ENCODE peak calls at places on chromosomes 13 and 19, in five cellular contexts. One of them, this sample, is unnamed.

GRCh38 chr13:100694722-100695644 is 20.4 kb upstream of the TMTC4 start:
- DNase-seq in H1: peak; percentile 53
- DNase-seq in HepG2: peak; percentile 55
- DNase-seq in K562: peak; percentile 74
- DNase-seq in GM12878: no peak
- DNase-seq in this sample: peak; percentile 87

GRCh38 chr19:30896551-30896950 is 452.7 kb downstream of the TSHZ3 start:
- DNase-seq in H1: no peak
- DNase-seq in HepG2: no peak
- DNase-seq in K562: no peak
- DNase-seq in GM12878: no peak
- DNase-seq in this sample: peak; percentile 65

GRCh38 chr13:109922518-109922917 is 136.1 kb upstream of the IRS2 start:
- DNase-seq in H1: no peak
- DNase-seq in HepG2: no peak
- DNase-seq in K562: no peak
- DNase-seq in GM12878: no peak
- DNase-seq in this sample: no peak

GRCh38 chr19:8459520-8460260 is 14.9 kb downstream of the HNRNPM start:
- DNase-seq in H1: no peak
- DNase-seq in HepG2: peak; percentile 29
- DNase-seq in K562: no peak
- DNase-seq in GM12878: no peak
- DNase-seq in this sample: no peak

GRCh38 chr19:4316940-4317339 is 12.5 kb downstream of the FSD1 start:
- DNase-seq in H1: no peak
- DNase-seq in HepG2: no peak
- DNase-seq in K562: no peak
- DNase-seq in GM12878: no peak
- DNase-seq in this sample: no peak

GRCh38 chr13:28819046-28819747 is 942 bp upstream of the MTUS2 start:
- DNase-seq in H1: no peak
- DNase-seq in HepG2: no peak
- DNase-seq in K562: no peak
- DNase-seq in GM12878: no peak
- DNase-seq in this sample: peak; percentile 73

GRCh38 chr19:49685845-49686332 is 3.5 kb upstream of the ADM5 start:
- DNase-seq in H1: no peak
- DNase-seq in HepG2: no peak
- DNase-seq in K562: no peak
- DNase-seq in GM12878: no peak
- DNase-seq in this sample: no peak

GRCh38 chr19:660793-661426 is 2.1 kb downstream of the RNF126 start:
- DNase-seq in H1: no peak
- DNase-seq in HepG2: peak; percentile 95
- DNase-seq in K562: no peak
- DNase-seq in GM12878: no peak
- DNase-seq in this sample: no peak

GRCh38 chr19:15782211-15782610 is 5.2 kb upstream of the OR10H5 start:
- DNase-seq in H1: no peak
- DNase-seq in HepG2: no peak
- DNase-seq in K562: no peak
- DNase-seq in GM12878: no peak
- DNase-seq in this sample: no peak

GRCh38 chr19:4277051-4277700 is 1.9 kb upstream of the SHD start:
- DNase-seq in H1: no peak
- DNase-seq in HepG2: no peak
- DNase-seq in K562: peak; percentile 24
- DNase-seq in GM12878: no peak
- DNase-seq in this sample: peak; percentile 35

GRCh38 chr13:50589139-50589538 is 254.4 kb downstream of the DLEU7 start:
- DNase-seq in H1: no peak
- DNase-seq in HepG2: no peak
- DNase-seq in K562: no peak
- DNase-seq in GM12878: no peak
- DNase-seq in this sample: no peak

GRCh38 chr13:45847554-45848224 is 3.9 kb downstream of the SIAH3 start:
- DNase-seq in H1: no peak
- DNase-seq in HepG2: no peak
- DNase-seq in K562: no peak
- DNase-seq in GM12878: no peak
- DNase-seq in this sample: no peak

GRCh38 chr13:47846886-47847285 is 154.2 kb downstream of the SUCLA2 start:
- DNase-seq in H1: no peak
- DNase-seq in HepG2: no peak
- DNase-seq in K562: no peak
- DNase-seq in GM12878: no peak
- DNase-seq in this sample: no peak

GRCh38 chr19:42250666-42251531 is 4.0 kb downstream of the ERF start:
- DNase-seq in H1: no peak
- DNase-seq in HepG2: no peak
- DNase-seq in K562: no peak
- DNase-seq in GM12878: no peak
- DNase-seq in this sample: no peak

GRCh38 chr13:37058801-37059135 is 720 bp downstream of the SUPT20H start:
- DNase-seq in H1: no peak
- DNase-seq in HepG2: no peak
- DNase-seq in K562: peak; percentile 18
- DNase-seq in GM12878: peak; percentile 7
- DNase-seq in this sample: peak; percentile 40

GRCh38 chr13:28441533-28441928 is 53.4 kb downstream of the FLT1 start:
- DNase-seq in H1: no peak
- DNase-seq in HepG2: no peak
- DNase-seq in K562: no peak
- DNase-seq in GM12878: no peak
- DNase-seq in this sample: no peak

DNA sequence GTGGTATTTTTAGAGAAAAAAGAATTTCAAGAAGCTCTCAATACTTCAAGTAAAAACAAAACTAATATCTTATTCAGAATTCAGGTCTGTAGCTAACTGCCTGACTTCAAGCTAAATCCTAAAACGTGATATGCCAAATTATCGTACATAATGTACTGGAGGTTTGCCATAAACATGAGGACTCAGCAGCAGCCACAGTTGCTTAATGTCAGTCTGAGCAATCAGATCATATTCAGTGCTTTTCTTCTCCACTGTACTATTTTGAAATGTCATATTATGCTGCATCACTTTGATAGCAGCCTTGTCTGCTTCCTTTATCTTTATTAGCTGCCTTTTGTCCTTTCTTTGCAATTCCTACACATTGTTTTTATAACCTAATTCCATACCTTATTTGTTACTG is 265.1 kb upstream of the EDNRB start:
- DNase-seq in H1: no peak
- DNase-seq in HepG2: no peak
- DNase-seq in K562: no peak
- DNase-seq in GM12878: no peak
- DNase-seq in this sample: no peak
- H3K27ac ChIP-seq in H1: no peak overlapping the region
- H3K27ac ChIP-seq in HepG2: no peak overlapping the region
- H3K27ac ChIP-seq in K562: no peak overlapping the region
- H3K27ac ChIP-seq in GM12878: no peak overlapping the region
- H3K27ac ChIP-seq in this sample: no peak overlapping the region

DNA sequence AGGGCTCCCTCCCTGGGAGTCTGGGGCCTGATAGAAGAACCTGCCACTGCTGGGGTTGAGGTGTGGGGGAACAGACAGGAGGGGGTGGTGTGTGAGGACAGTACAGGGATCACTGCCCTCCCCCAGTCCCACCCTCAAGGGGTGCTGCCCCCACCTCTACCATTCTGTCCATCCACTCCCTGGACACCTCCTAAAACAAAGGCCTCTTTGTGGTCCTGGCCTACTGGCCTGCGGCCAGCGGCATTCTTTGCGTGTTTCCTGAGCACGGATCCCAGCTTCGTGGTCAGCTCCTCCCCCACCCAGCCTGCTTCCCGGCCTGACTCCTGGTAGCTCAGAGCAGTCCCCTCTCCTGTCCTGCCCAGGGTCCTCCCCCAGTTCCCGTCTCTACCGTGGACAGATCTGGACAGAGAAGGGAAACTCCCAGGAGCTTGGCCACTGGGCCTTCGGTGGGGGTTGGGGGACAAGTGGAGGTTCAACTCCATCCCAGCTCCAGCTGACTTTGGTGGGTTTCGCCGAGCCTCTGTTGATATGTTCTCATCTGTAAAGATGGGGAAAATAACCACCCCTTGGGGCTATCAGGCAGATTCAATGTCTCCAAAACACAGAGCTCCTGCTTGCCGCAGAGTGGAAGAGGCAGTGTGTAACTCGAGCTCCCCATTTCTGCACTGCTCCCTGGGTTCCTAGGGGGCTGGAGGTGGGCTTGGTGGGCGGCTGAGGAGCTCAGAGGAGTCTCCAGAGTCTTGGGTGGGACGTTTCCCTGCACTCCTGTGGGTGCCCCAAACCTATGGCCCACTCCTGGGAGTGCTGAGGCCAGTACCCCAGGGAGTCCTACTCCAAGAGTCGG is 48.7 kb downstream of the LYL1 start:
- DNase-seq in H1: no peak
- DNase-seq in HepG2: peak; percentile 97
- DNase-seq in K562: no peak
- DNase-seq in GM12878: no peak
- DNase-seq in this sample: peak; percentile 50
- TF ChIP-seq CREB1 in H1: no peak
- TF ChIP-seq CREB1 in HepG2: peak; percentile 53
- TF ChIP-seq CREB1 in K562: no peak
- TF ChIP-seq CREB1 in GM12878: no peak
- TF ChIP-seq CREB1 in this sample: no peak

GRCh38 chr19:29712744-29713516 is 2.1 kb downstream of the C19orf12 start:
- DNase-seq in H1: no peak
- DNase-seq in HepG2: no peak
- DNase-seq in K562: no peak
- DNase-seq in GM12878: no peak
- DNase-seq in this sample: no peak

GRCh38 chr19:29714371-29714952 is 599 bp downstream of the C19orf12 start:
- DNase-seq in H1: no peak
- DNase-seq in HepG2: no peak
- DNase-seq in K562: peak; percentile 39
- DNase-seq in GM12878: no peak
- DNase-seq in this sample: no peak

GRCh38 chr19:29714953-29715694 is at the start of gene C19orf12:
- DNase-seq in H1: no peak
- DNase-seq in HepG2: peak; percentile 18
- DNase-seq in K562: peak; percentile 72
- DNase-seq in GM12878: no peak
- DNase-seq in this sample: peak; percentile 74

GRCh38 chr19:29708553-29709439 is 6.3 kb downstream of the C19orf12 start:
- DNase-seq in H1: no peak
- DNase-seq in HepG2: peak; percentile 79
- DNase-seq in K562: no peak
- DNase-seq in GM12878: no peak
- DNase-seq in this sample: no peak

DNA sequence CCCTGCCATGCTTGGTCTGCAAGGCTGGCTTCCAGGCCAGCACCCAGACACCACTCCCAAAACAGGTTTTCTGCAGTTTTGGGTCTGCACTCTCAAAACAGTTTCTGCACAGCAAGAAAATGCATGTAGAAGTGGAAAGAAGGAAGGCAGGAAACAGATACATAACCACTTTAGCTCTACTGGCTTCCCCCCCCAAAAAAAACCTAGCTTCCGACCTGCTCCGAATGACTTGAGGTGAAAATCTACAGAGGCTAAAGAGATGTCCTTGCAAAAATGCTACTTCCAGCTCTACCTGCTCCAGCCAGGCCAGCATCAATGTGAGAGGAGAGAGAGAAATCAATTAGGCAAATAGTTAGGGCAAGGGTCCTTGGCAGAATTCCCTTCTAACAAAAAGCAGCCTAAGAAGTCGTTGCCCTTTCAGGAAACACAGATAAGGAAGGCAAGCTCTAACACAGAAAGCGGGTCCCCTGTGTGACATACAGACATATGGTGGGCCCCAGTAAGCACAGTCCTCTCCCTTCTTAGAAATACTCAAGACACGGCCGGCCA is 3.4 kb downstream of the C19orf12 start:
- DNase-seq in H1: no peak
- DNase-seq in HepG2: no peak
- DNase-seq in K562: no peak
- DNase-seq in GM12878: no peak
- DNase-seq in this sample: no peak
- H3K27ac ChIP-seq in H1: no peak overlapping the region
- H3K27ac ChIP-seq in HepG2: peak overlapping the region; percentile 34
- H3K27ac ChIP-seq in K562: no peak overlapping the region
- H3K27ac ChIP-seq in GM12878: no peak overlapping the region
- H3K27ac ChIP-seq in this sample: no peak overlapping the region

GRCh38 chr13:40167327-40167726 is 499.1 kb downstream of the FOXO1 start:
- DNase-seq in H1: no peak
- DNase-seq in HepG2: no peak
- DNase-seq in K562: no peak
- DNase-seq in GM12878: no peak
- DNase-seq in this sample: no peak

GRCh38 chr13:40161931-40162330 is 504.5 kb downstream of the FOXO1 start:
- DNase-seq in H1: no peak
- DNase-seq in HepG2: no peak
- DNase-seq in K562: no peak
- DNase-seq in GM12878: no peak
- DNase-seq in this sample: no peak

GRCh38 chr13:40165533-40165932 is 500.9 kb downstream of the FOXO1 start:
- DNase-seq in H1: no peak
- DNase-seq in HepG2: no peak
- DNase-seq in K562: no peak
- DNase-seq in GM12878: no peak
- DNase-seq in this sample: no peak

GRCh38 chr13:40161008-40161694 is 505.3 kb downstream of the FOXO1 start:
- DNase-seq in H1: no peak
- DNase-seq in HepG2: no peak
- DNase-seq in K562: no peak
- DNase-seq in GM12878: no peak
- DNase-seq in this sample: no peak

DNA sequence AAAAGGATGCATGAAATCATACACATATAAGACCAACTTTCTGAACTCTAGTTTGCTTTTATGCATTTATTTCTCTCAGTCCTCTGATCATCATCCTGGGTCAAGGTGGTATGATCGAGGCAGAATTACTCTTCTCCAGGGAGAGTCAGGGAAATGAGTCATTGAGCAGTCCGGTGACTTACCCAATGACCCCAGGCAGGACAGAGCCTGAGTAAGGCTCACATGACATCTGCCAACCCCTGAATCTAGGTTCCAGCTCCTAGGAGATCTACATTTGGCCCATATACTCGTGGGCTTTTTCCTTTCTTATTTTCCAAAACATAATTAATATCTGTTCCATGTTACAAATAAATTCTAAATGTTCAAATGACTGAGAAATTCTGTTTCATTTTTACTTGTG is 502.3 kb downstream of the FOXO1 start:
- DNase-seq in H1: no peak
- DNase-seq in HepG2: no peak
- DNase-seq in K562: no peak
- DNase-seq in GM12878: no peak
- DNase-seq in this sample: no peak
- TF ChIP-seq CREB1 in H1: no peak
- TF ChIP-seq CREB1 in HepG2: no peak
- TF ChIP-seq CREB1 in K562: no peak
- TF ChIP-seq CREB1 in GM12878: no peak
- TF ChIP-seq CREB1 in this sample: no peak

DNA sequence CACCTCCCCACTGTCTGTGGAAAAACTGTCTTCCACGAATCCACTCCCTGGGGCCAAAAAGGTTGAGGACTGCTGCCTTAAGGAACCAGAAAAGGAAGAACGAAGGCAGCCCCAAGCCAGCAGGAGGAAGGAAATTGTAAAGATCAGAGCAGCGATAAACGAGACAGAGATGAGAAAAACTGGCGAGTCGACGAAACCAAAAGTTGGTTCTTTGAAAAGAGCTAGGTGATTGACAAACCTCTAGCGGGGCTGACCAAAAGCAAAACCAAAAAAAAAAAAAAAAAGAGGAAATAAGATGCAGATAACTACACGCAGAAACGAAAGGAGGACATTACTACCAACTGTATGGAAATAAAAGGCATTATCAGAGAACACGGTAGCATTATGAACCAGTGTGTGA is 76.9 kb downstream of the GADD45B start:
- DNase-seq in H1: no peak
- DNase-seq in HepG2: no peak
- DNase-seq in K562: no peak
- DNase-seq in GM12878: peak; percentile 86
- DNase-seq in this sample: no peak
- H3K27ac ChIP-seq in H1: no peak overlapping the region
- H3K27ac ChIP-seq in HepG2: no peak overlapping the region
- H3K27ac ChIP-seq in K562: peak overlapping the region; percentile 23
- H3K27ac ChIP-seq in GM12878: peak overlapping the region; percentile 55
- H3K27ac ChIP-seq in this sample: peak overlapping the region; percentile 42